ENCODE peak calls at places on chromosomes 7 and 10, in ten cellular contexts. A is IMR-90, T is GM23248, G is neural progenitor cell, B is mesenchymal stem cell, N is colonic mucosa, D is HCT116, Q is endothelial cell of umbilical vein, J is Karpas-422, E is mesendoderm. S is an unnamed sample.

GRCh38 chr10:57948796-57949195 is 318.9 kb downstream of the IPMK start:
- DNase-seq in A (no peak), T (no peak), G (no peak), B (no peak), N (no peak), D (no peak), Q (no peak), J (no peak), E (no peak), S (no peak)

GRCh38 chr10:18500576-18500975 is 150.8 kb downstream of the NSUN6 start:
- DNase-seq in A (no peak), T (no peak), G (no peak), B (no peak), N (no peak), D (no peak), Q (no peak), J (no peak), E (no peak), S (no peak)

GRCh38 chr10:124912052-124912435 is 29.9 kb upstream of the ZRANB1 start:
- DNase-seq in A (no peak), T (no peak), G (no peak), B (no peak), N (no peak), D (no peak), Q (no peak), J (peak; percentile 15), E (no peak), S (no peak)

GRCh38 chr7:110442386-110442837 is 648.5 kb upstream of the LRRN3 start:
- DNase-seq in A (peak; percentile 37), T (no peak), G (peak; percentile 73), B (peak; percentile 65), N (peak; percentile 17), D (peak; percentile 51), Q (peak; percentile 68), J (peak; percentile 59), E (peak; percentile 89), S (peak; percentile 13)

GRCh38 chr10:66836057-66836456 is 89.8 kb upstream of the LRRTM3 start:
- DNase-seq in A (peak; percentile 81), T (peak; percentile 23), G (no peak), B (peak; percentile 51), N (no peak), D (no peak), Q (no peak), J (no peak), E (peak; percentile 66), S (no peak)

GRCh38 chr7:98879989-98880337 is 1.6 kb downstream of the TRRAP start:
- DNase-seq in A (no peak), T (no peak), G (no peak), B (no peak), N (no peak), D (no peak), Q (no peak), J (no peak), E (no peak), S (no peak)

GRCh38 chr7:44057849-44058758 is 7.3 kb downstream of the PGAM2 start:
- DNase-seq in A (no peak), T (no peak), G (no peak), B (no peak), N (no peak), D (no peak), Q (no peak), J (peak; percentile 90), E (no peak), S (no peak)

GRCh38 chr7:26625286-26625685 is 239.1 kb downstream of the SKAP2 start:
- DNase-seq in A (no peak), T (no peak), G (no peak), B (no peak), N (no peak), D (no peak), Q (no peak), J (no peak), E (no peak), S (no peak)

GRCh38 chr7:112882506-112882905 is 92.3 kb upstream of the TMEM168 start:
- DNase-seq in A (no peak), T (no peak), G (no peak), B (no peak), N (no peak), D (no peak), Q (no peak), J (no peak), E (no peak), S (no peak)

GRCh38 chr7:47303014-47303694 is 278.8 kb downstream of the TNS3 start:
- DNase-seq in A (no peak), T (no peak), G (no peak), B (no peak), N (peak; percentile 13), D (no peak), Q (no peak), J (no peak), E (no peak), S (no peak)

GRCh38 chr10:53898532-53898931 is 902.5 kb downstream of the PCDH15 start:
- DNase-seq in A (no peak), T (no peak), G (no peak), B (no peak), N (no peak), D (no peak), Q (no peak), J (no peak), E (no peak), S (no peak)

GRCh38 chr7:52302765-52303520 is 732.5 kb upstream of the POM121L12 start:
- DNase-seq in A (no peak), T (no peak), G (no peak), B (no peak), N (no peak), D (no peak), Q (no peak), J (no peak), E (no peak), S (no peak)

GRCh38 chr10:95431900-95432342 is 129.2 kb downstream of the SORBS1 start:
- DNase-seq in A (no peak), T (no peak), G (no peak), B (no peak), N (no peak), D (no peak), Q (no peak), J (no peak), E (no peak), S (no peak)

GRCh38 chr10:119748871-119749270 is 23.0 kb downstream of the INPP5F start:
- DNase-seq in A (no peak), T (no peak), G (no peak), B (no peak), N (no peak), D (no peak), Q (no peak), J (no peak), E (no peak), S (no peak)

GRCh38 chr7:45026984-45027773 is 27.2 kb downstream of the CCM2 start:
- DNase-seq in A (peak; percentile 64), T (peak; percentile 46), G (no peak), B (peak; percentile 40), N (no peak), D (no peak), Q (peak; percentile 31), J (peak; percentile 84), E (no peak), S (peak; percentile 72)

GRCh38 chr7:4188646-4189045 is 493.4 kb upstream of the FOXK1 start:
- DNase-seq in A (no peak), T (no peak), G (no peak), B (no peak), N (no peak), D (no peak), Q (no peak), J (no peak), E (no peak), S (no peak)

GRCh38 chr10:123229927-123230630 is 75.9 kb downstream of the BUB3 start:
- DNase-seq in A (no peak), T (no peak), G (no peak), B (no peak), N (no peak), D (no peak), Q (no peak), J (no peak), E (no peak), S (no peak)

GRCh38 chr7:132065193-132065972 is 509.0 kb upstream of the PODXL start:
- DNase-seq in A (peak; percentile 95), T (peak; percentile 98), G (no peak), B (peak; percentile 92), N (peak; percentile 37), D (peak; percentile 39), Q (peak; percentile 83), J (no peak), E (peak; percentile 83), S (no peak)

GRCh38 chr7:119964640-119965542 is 308.1 kb upstream of the KCND2 start:
- DNase-seq in A (peak; percentile 54), T (peak; percentile 14), G (no peak), B (peak; percentile 36), N (no peak), D (no peak), Q (peak; percentile 24), J (no peak), E (no peak), S (no peak)

GRCh38 chr10:75001715-75002350 is 109.6 kb upstream of the SAMD8 start:
- DNase-seq in A (no peak), T (no peak), G (no peak), B (no peak), N (no peak), D (no peak), Q (no peak), J (no peak), E (no peak), S (no peak)
- H3K36me3 ChIP-seq in A (peaks cover 19% of the 10 kb centered on the region), T (peaks cover 4% of the 10 kb centered on the region), G (no peaks in the 10 kb centered on the region), B (peaks cover 41% of the 10 kb centered on the region), N (no peaks in the 10 kb centered on the region), D (no peaks in the 10 kb centered on the region), Q (peaks cover 2% of the 10 kb centered on the region), J (peaks cover 9% of the 10 kb centered on the region), E (no peaks in the 10 kb centered on the region), S (peaks cover 4% of the 10 kb centered on the region)

GRCh38 chr10:132942101-132942739 is at the start of gene CFAP46:
- DNase-seq in A (peak; percentile 44), T (peak; percentile 50), G (peak; percentile 86), B (peak; percentile 68), N (no peak), D (peak; percentile 18), Q (peak; percentile 39), J (no peak), E (peak; percentile 72), S (no peak)
- H3K9ac ChIP-seq in A (peak within 1 kb of the TSS; percentile 48), T (no peak within 1 kb of the TSS), G (no peak within 1 kb of the TSS), B (peak within 1 kb of the TSS; percentile 15), N (no peak within 1 kb of the TSS), D (peak within 1 kb of the TSS; percentile 63), Q (no peak within 1 kb of the TSS), J (no peak within 1 kb of the TSS), E (peak within 1 kb of the TSS; percentile 50), S (no peak within 1 kb of the TSS)

GRCh38 chr10:92641492-92641891 is 48.3 kb upstream of the HHEX start:
- DNase-seq in A (no peak), T (no peak), G (no peak), B (no peak), N (no peak), D (no peak), Q (no peak), J (no peak), E (no peak), S (no peak)
- H3K36me3 ChIP-seq in A (no peaks in the 10 kb centered on the region), T (peaks cover 8% of the 10 kb centered on the region), G (peaks cover 49% of the 10 kb centered on the region), B (peaks cover 11% of the 10 kb centered on the region), N (no peaks in the 10 kb centered on the region), D (peaks cover 37% of the 10 kb centered on the region), Q (peaks cover 6% of the 10 kb centered on the region), J (peaks cover 28% of the 10 kb centered on the region), E (no peaks in the 10 kb centered on the region), S (peaks cover 93% of the 10 kb centered on the region)

GRCh38 chr10:3477683-3478082 is 305.1 kb upstream of the PITRM1 start:
- DNase-seq in A (peak; percentile 90), T (peak; percentile 91), G (no peak), B (peak; percentile 91), N (no peak), D (no peak), Q (peak; percentile 29), J (no peak), E (no peak), S (no peak)
- H3K9ac ChIP-seq in A (no peak overlapping the region), T (peak overlapping the region; percentile 55), G (no peak overlapping the region), B (peak overlapping the region; percentile 42), N (no peak overlapping the region), D (no peak overlapping the region), Q (no peak overlapping the region), J (no peak overlapping the region), E (no peak overlapping the region), S (no peak overlapping the region)